ENCODE peak calls at places on chromosomes 13 and 19, in four cellular contexts. One of them, this sample, is unnamed.

GRCh38 chr13:39394811-39395685 is 207.9 kb downstream of the LHFPL6 start:
- DNase-seq in endothelial cell: no peak
- DNase-seq in Calu3: no peak
- DNase-seq in CD4-positive, alpha-beta T cell: no peak
- DNase-seq in this sample: no peak

GRCh38 chr13:40460116-40460515 is 206.3 kb downstream of the FOXO1 start:
- DNase-seq in endothelial cell: no peak
- DNase-seq in Calu3: no peak
- DNase-seq in CD4-positive, alpha-beta T cell: no peak
- DNase-seq in this sample: no peak

GRCh38 chr19:43784981-43785808 is 4.4 kb upstream of the KCNN4 start:
- DNase-seq in endothelial cell: peak
- DNase-seq in Calu3: peak
- DNase-seq in CD4-positive, alpha-beta T cell: no peak
- DNase-seq in this sample: peak

GRCh38 chr13:76622336-76623045 is 263.7 kb downstream of the KCTD12 start:
- DNase-seq in endothelial cell: no peak
- DNase-seq in Calu3: no peak
- DNase-seq in CD4-positive, alpha-beta T cell: no peak
- DNase-seq in this sample: no peak

GRCh38 chr19:32104465-32105235 is 240.8 kb upstream of the ZNF507 start:
- DNase-seq in endothelial cell: no peak
- DNase-seq in Calu3: no peak
- DNase-seq in CD4-positive, alpha-beta T cell: no peak
- DNase-seq in this sample: no peak

GRCh38 chr19:336067-336614 is 8.5 kb downstream of the MIER2 start:
- DNase-seq in endothelial cell: no peak
- DNase-seq in Calu3: no peak
- DNase-seq in CD4-positive, alpha-beta T cell: no peak
- DNase-seq in this sample: no peak

GRCh38 chr13:78657699-78658629 is 991 bp downstream of the OBI1 start:
- DNase-seq in endothelial cell: no peak
- DNase-seq in Calu3: no peak
- DNase-seq in CD4-positive, alpha-beta T cell: no peak
- DNase-seq in this sample: no peak

GRCh38 chr13:101152184-101152583 is 264.1 kb downstream of the NALCN start:
- DNase-seq in endothelial cell: no peak
- DNase-seq in Calu3: no peak
- DNase-seq in CD4-positive, alpha-beta T cell: no peak
- DNase-seq in this sample: no peak

GRCh38 chr19:51784922-51785690 is 9.9 kb upstream of the FPR3 start:
- DNase-seq in endothelial cell: no peak
- DNase-seq in Calu3: no peak
- DNase-seq in CD4-positive, alpha-beta T cell: no peak
- DNase-seq in this sample: no peak

GRCh38 chr13:38662362-38662761 is 24.5 kb upstream of the FREM2 start:
- DNase-seq in endothelial cell: no peak
- DNase-seq in Calu3: no peak
- DNase-seq in CD4-positive, alpha-beta T cell: no peak
- DNase-seq in this sample: no peak

GRCh38 chr13:30963794-30964193 is 31.3 kb downstream of the TEX26 start:
- DNase-seq in endothelial cell: no peak
- DNase-seq in Calu3: peak
- DNase-seq in CD4-positive, alpha-beta T cell: no peak
- DNase-seq in this sample: no peak

GRCh38 chr13:44932850-44933251 is 56.4 kb downstream of the NUFIP1 start:
- DNase-seq in endothelial cell: peak
- DNase-seq in Calu3: no peak
- DNase-seq in CD4-positive, alpha-beta T cell: no peak
- DNase-seq in this sample: no peak

GRCh38 chr19:10553943-10554381 is 10.3 kb downstream of the ATG4D start:
- DNase-seq in endothelial cell: no peak
- DNase-seq in Calu3: no peak
- DNase-seq in CD4-positive, alpha-beta T cell: peak
- DNase-seq in this sample: no peak

GRCh38 chr13:57630661-57631606 is 610 bp upstream of the PCDH17 start:
- DNase-seq in endothelial cell: no peak
- DNase-seq in Calu3: no peak
- DNase-seq in CD4-positive, alpha-beta T cell: no peak
- DNase-seq in this sample: peak

GRCh38 chr19:15200575-15201364 is at the start of gene NOTCH3:
- DNase-seq in endothelial cell: peak
- DNase-seq in Calu3: peak
- DNase-seq in CD4-positive, alpha-beta T cell: no peak
- DNase-seq in this sample: no peak

GRCh38 chr13:74202129-74202528 is 67.9 kb upstream of the KLF12 start:
- DNase-seq in endothelial cell: no peak
- DNase-seq in Calu3: no peak
- DNase-seq in CD4-positive, alpha-beta T cell: no peak
- DNase-seq in this sample: no peak

GRCh38 chr13:35716644-35717170 is 240.2 kb upstream of the MAB21L1 start:
- DNase-seq in endothelial cell: no peak
- DNase-seq in Calu3: no peak
- DNase-seq in CD4-positive, alpha-beta T cell: no peak
- DNase-seq in this sample: no peak

DNA sequence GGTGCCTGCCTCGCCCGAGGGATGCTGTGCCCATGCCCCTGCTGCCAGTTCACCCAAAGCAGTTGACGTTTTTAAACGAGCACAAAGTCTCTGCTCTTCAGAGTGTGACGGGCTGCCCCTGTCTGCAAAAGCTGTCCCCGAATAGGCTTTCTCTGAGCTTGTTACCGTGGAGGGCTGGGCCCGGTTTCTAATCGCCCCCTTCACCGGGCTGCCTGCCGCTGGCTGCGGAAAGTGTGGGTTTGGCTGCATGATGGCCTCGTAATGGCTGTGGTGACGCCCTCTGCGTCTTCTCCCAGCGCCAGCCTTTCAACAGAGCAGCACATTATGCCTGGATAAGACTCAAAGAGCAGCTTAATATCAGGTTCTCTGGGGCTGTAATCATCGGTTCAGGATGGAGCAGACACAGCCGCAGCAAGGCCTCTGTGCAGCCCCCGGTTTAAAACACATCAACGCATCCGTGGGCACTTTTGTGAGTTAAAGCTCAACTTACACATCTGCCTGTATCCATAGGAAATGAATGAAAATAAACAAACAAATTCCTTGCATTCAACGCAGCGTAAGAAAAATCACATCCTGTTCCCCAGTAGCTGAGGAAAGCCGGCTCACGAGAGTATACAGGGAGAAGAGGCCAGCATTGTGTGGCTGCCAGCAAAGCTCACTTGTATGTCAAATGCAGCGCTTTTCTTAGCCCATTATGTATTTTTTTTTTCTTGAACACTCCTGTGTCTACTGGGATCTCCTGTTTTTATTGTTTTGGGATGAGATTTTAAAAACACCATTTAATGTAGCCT is 166.4 kb upstream of the SOX1 start:
- DNase-seq in endothelial cell: no peak
- DNase-seq in Calu3: no peak
- DNase-seq in CD4-positive, alpha-beta T cell: no peak
- DNase-seq in this sample: no peak
- TF ChIP-seq CTCF in endothelial cell: no peak
- TF ChIP-seq CTCF in Calu3: no peak
- TF ChIP-seq CTCF in CD4-positive, alpha-beta T cell: no peak
- TF ChIP-seq CTCF in this sample: no peak

DNA sequence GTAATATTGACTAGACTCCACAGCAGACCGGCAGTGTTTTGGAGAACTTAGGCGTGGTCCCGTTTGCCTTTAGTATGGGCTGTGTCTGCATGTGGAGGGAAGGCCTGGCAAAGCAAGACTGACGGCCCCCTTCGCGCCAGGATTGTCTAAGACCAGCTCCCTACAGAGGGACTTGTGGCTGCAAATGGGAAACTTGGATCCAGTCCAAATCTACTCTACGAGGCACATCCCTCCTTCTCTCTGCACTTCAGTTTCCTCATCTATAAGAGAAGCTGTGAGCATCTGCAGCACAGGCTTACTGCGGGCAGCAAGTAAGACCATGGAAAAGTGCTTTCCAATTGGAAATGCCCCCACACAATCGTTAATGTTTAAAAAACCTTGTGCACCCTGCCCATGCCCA is 350.1 kb downstream of the ZNF536 start:
- DNase-seq in endothelial cell: no peak
- DNase-seq in Calu3: no peak
- DNase-seq in CD4-positive, alpha-beta T cell: no peak
- DNase-seq in this sample: no peak
- TF ChIP-seq CTCF in endothelial cell: no peak
- TF ChIP-seq CTCF in Calu3: no peak
- TF ChIP-seq CTCF in CD4-positive, alpha-beta T cell: no peak
- TF ChIP-seq CTCF in this sample: no peak

DNA sequence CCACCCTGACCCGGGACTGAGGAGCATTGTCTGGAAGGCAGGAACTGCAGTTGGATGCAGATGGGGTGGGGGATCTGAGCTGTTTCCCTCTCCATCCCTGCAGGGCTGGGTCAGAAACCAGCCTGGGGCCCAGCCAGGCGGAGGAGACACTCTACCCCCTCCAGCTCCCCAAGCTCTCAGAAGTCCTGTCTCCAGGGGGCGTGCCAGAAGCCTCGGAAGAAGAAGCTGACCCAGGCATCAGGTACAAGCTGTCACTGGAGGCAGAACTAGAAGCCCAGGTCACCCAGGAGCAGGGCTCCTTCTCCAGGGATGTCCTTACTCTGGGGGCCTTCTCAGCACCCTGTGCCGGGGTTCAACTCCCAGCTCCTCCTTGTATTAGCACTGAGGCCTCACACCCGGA is 15.5 kb downstream of the SIX5 start:
- DNase-seq in endothelial cell: no peak
- DNase-seq in Calu3: no peak
- DNase-seq in CD4-positive, alpha-beta T cell: no peak
- DNase-seq in this sample: no peak
- TF ChIP-seq CTCF in endothelial cell: no peak
- TF ChIP-seq CTCF in Calu3: no peak
- TF ChIP-seq CTCF in CD4-positive, alpha-beta T cell: no peak
- TF ChIP-seq CTCF in this sample: no peak

GRCh38 chr13:20090349-20090748 is 70.5 kb downstream of the GJA3 start:
- DNase-seq in endothelial cell: no peak
- DNase-seq in Calu3: no peak
- DNase-seq in CD4-positive, alpha-beta T cell: no peak
- DNase-seq in this sample: no peak
- TF ChIP-seq CTCF in endothelial cell: no peak
- TF ChIP-seq CTCF in Calu3: no peak
- TF ChIP-seq CTCF in CD4-positive, alpha-beta T cell: peak
- TF ChIP-seq CTCF in this sample: no peak

DNA sequence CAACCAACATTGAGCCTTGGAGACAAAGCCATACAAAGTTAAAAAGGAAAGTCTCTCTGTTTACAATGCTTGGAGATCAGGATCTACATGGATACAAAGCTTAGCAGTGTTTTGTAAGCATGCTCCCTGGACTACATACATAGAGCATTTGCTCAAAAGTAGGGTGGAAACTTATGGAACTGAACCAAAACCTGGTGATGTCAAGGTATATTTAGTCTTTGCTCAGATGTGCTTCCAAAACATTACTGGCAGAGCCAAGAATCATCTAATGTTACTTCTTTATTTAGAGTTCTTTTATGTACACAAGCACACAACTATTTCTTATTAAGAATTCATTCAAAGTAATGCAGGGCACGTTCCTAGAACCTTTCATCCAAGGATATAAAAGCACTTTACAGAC is 241.1 kb downstream of the ABCC4 start:
- DNase-seq in endothelial cell: no peak
- DNase-seq in Calu3: no peak
- DNase-seq in CD4-positive, alpha-beta T cell: no peak
- DNase-seq in this sample: no peak
- TF ChIP-seq CTCF in endothelial cell: no peak
- TF ChIP-seq CTCF in Calu3: no peak
- TF ChIP-seq CTCF in CD4-positive, alpha-beta T cell: no peak
- TF ChIP-seq CTCF in this sample: no peak

GRCh38 chr19:3343619-3344502 is 22.5 kb upstream of the NFIC start:
- DNase-seq in endothelial cell: no peak
- DNase-seq in Calu3: peak
- DNase-seq in CD4-positive, alpha-beta T cell: no peak
- DNase-seq in this sample: no peak
- TF ChIP-seq CTCF in endothelial cell: no peak
- TF ChIP-seq CTCF in Calu3: no peak
- TF ChIP-seq CTCF in CD4-positive, alpha-beta T cell: no peak
- TF ChIP-seq CTCF in this sample: no peak

This sample was measured in glutamatergic neuron.